ENCODE peak calls at places on chromosomes 3 and 15, in eight cellular contexts. One of them, this sample, is unnamed.

GRCh38 chr3:195758721-195759353 is 38.1 kb downstream of the MUC20 start:
- DNase-seq in naive thymus-derived CD8-positive, alpha-beta T cell: no peak
- DNase-seq in LoVo: no peak
- DNase-seq in stomach: no peak
- DNase-seq in HEK293T: no peak
- DNase-seq in NCI-H1417: no peak
- DNase-seq in heart left ventricle: no peak
- DNase-seq in M059J: no peak
- DNase-seq in this sample: no peak

GRCh38 chr3:66353530-66353929 is 132.7 kb downstream of the SLC25A26 start:
- DNase-seq in naive thymus-derived CD8-positive, alpha-beta T cell: no peak
- DNase-seq in LoVo: no peak
- DNase-seq in stomach: no peak
- DNase-seq in HEK293T: no peak
- DNase-seq in NCI-H1417: no peak
- DNase-seq in heart left ventricle: no peak
- DNase-seq in M059J: no peak
- DNase-seq in this sample: no peak

GRCh38 chr3:159814161-159814560 is 174.5 kb upstream of the IL12A start:
- DNase-seq in naive thymus-derived CD8-positive, alpha-beta T cell: no peak
- DNase-seq in LoVo: peak; percentile 35
- DNase-seq in stomach: no peak
- DNase-seq in HEK293T: no peak
- DNase-seq in NCI-H1417: peak; percentile 93
- DNase-seq in heart left ventricle: no peak
- DNase-seq in M059J: peak; percentile 97
- DNase-seq in this sample: no peak

GRCh38 chr3:43870844-43871626 is 180.3 kb downstream of the ABHD5 start:
- DNase-seq in naive thymus-derived CD8-positive, alpha-beta T cell: no peak
- DNase-seq in LoVo: no peak
- DNase-seq in stomach: no peak
- DNase-seq in HEK293T: no peak
- DNase-seq in NCI-H1417: no peak
- DNase-seq in heart left ventricle: no peak
- DNase-seq in M059J: peak; percentile 29
- DNase-seq in this sample: peak; percentile 13

GRCh38 chr3:181896605-181897004 is 184.9 kb downstream of the SOX2 start:
- DNase-seq in naive thymus-derived CD8-positive, alpha-beta T cell: no peak
- DNase-seq in LoVo: no peak
- DNase-seq in stomach: no peak
- DNase-seq in HEK293T: no peak
- DNase-seq in NCI-H1417: no peak
- DNase-seq in heart left ventricle: no peak
- DNase-seq in M059J: no peak
- DNase-seq in this sample: no peak

GRCh38 chr3:128584412-128585020 is 66.1 kb downstream of the RPN1 start:
- DNase-seq in naive thymus-derived CD8-positive, alpha-beta T cell: no peak
- DNase-seq in LoVo: peak; percentile 61
- DNase-seq in stomach: peak; percentile 71
- DNase-seq in HEK293T: peak; percentile 35
- DNase-seq in NCI-H1417: peak; percentile 94
- DNase-seq in heart left ventricle: peak; percentile 68
- DNase-seq in M059J: peak; percentile 85
- DNase-seq in this sample: no peak

GRCh38 chr15:47027322-47027946 is 689.9 kb upstream of the SEMA6D start:
- DNase-seq in naive thymus-derived CD8-positive, alpha-beta T cell: no peak
- DNase-seq in LoVo: no peak
- DNase-seq in stomach: no peak
- DNase-seq in HEK293T: no peak
- DNase-seq in NCI-H1417: peak; percentile 32
- DNase-seq in heart left ventricle: no peak
- DNase-seq in M059J: peak; percentile 0
- DNase-seq in this sample: no peak

GRCh38 chr3:186280737-186281136 is 81.3 kb downstream of the DGKG start:
- DNase-seq in naive thymus-derived CD8-positive, alpha-beta T cell: no peak
- DNase-seq in LoVo: no peak
- DNase-seq in stomach: no peak
- DNase-seq in HEK293T: no peak
- DNase-seq in NCI-H1417: no peak
- DNase-seq in heart left ventricle: no peak
- DNase-seq in M059J: peak; percentile 20
- DNase-seq in this sample: no peak

GRCh38 chr3:150370982-150371381 is 37.1 kb upstream of the TSC22D2 start:
- DNase-seq in naive thymus-derived CD8-positive, alpha-beta T cell: no peak
- DNase-seq in LoVo: no peak
- DNase-seq in stomach: no peak
- DNase-seq in HEK293T: no peak
- DNase-seq in NCI-H1417: no peak
- DNase-seq in heart left ventricle: no peak
- DNase-seq in M059J: peak; percentile 54
- DNase-seq in this sample: no peak

GRCh38 chr3:67531149-67532101 is 123.0 kb downstream of the SUCLG2 start:
- DNase-seq in naive thymus-derived CD8-positive, alpha-beta T cell: no peak
- DNase-seq in LoVo: no peak
- DNase-seq in stomach: no peak
- DNase-seq in HEK293T: no peak
- DNase-seq in NCI-H1417: no peak
- DNase-seq in heart left ventricle: no peak
- DNase-seq in M059J: peak; percentile 14
- DNase-seq in this sample: no peak

GRCh38 chr3:146640955-146641867 is 36.1 kb upstream of the PLSCR5 start:
- DNase-seq in naive thymus-derived CD8-positive, alpha-beta T cell: peak; percentile 8
- DNase-seq in LoVo: peak; percentile 26
- DNase-seq in stomach: no peak
- DNase-seq in HEK293T: peak; percentile 21
- DNase-seq in NCI-H1417: peak; percentile 79
- DNase-seq in heart left ventricle: no peak
- DNase-seq in M059J: peak; percentile 49
- DNase-seq in this sample: no peak

GRCh38 chr15:42405876-42406482 is 46.7 kb downstream of the CAPN3 start:
- DNase-seq in naive thymus-derived CD8-positive, alpha-beta T cell: no peak
- DNase-seq in LoVo: no peak
- DNase-seq in stomach: no peak
- DNase-seq in HEK293T: no peak
- DNase-seq in NCI-H1417: no peak
- DNase-seq in heart left ventricle: no peak
- DNase-seq in M059J: no peak
- DNase-seq in this sample: no peak

GRCh38 chr3:86988235-86988634 is 2.7 kb downstream of the VGLL3 start:
- DNase-seq in naive thymus-derived CD8-positive, alpha-beta T cell: no peak
- DNase-seq in LoVo: no peak
- DNase-seq in stomach: no peak
- DNase-seq in HEK293T: no peak
- DNase-seq in NCI-H1417: no peak
- DNase-seq in heart left ventricle: no peak
- DNase-seq in M059J: no peak
- DNase-seq in this sample: no peak

GRCh38 chr3:36738701-36739100 is 25.7 kb downstream of the DCLK3 start:
- DNase-seq in naive thymus-derived CD8-positive, alpha-beta T cell: no peak
- DNase-seq in LoVo: no peak
- DNase-seq in stomach: no peak
- DNase-seq in HEK293T: no peak
- DNase-seq in NCI-H1417: no peak
- DNase-seq in heart left ventricle: peak; percentile 89
- DNase-seq in M059J: no peak
- DNase-seq in this sample: no peak

GRCh38 chr3:148911173-148911572 is 46.1 kb downstream of the CPA3 start:
- DNase-seq in naive thymus-derived CD8-positive, alpha-beta T cell: no peak
- DNase-seq in LoVo: no peak
- DNase-seq in stomach: no peak
- DNase-seq in HEK293T: no peak
- DNase-seq in NCI-H1417: no peak
- DNase-seq in heart left ventricle: no peak
- DNase-seq in M059J: peak; percentile 43
- DNase-seq in this sample: no peak

GRCh38 chr3:135040321-135041110 is 245.5 kb downstream of the EPHB1 start:
- DNase-seq in naive thymus-derived CD8-positive, alpha-beta T cell: no peak
- DNase-seq in LoVo: no peak
- DNase-seq in stomach: no peak
- DNase-seq in HEK293T: no peak
- DNase-seq in NCI-H1417: no peak
- DNase-seq in heart left ventricle: no peak
- DNase-seq in M059J: no peak
- DNase-seq in this sample: no peak

GRCh38 chr15:91409430-91409829 is 309.4 kb downstream of the SV2B start:
- DNase-seq in naive thymus-derived CD8-positive, alpha-beta T cell: no peak
- DNase-seq in LoVo: no peak
- DNase-seq in stomach: no peak
- DNase-seq in HEK293T: no peak
- DNase-seq in NCI-H1417: no peak
- DNase-seq in heart left ventricle: no peak
- DNase-seq in M059J: no peak
- DNase-seq in this sample: no peak

GRCh38 chr15:69086427-69087205 is 72.1 kb downstream of the NOX5 start:
- DNase-seq in naive thymus-derived CD8-positive, alpha-beta T cell: no peak
- DNase-seq in LoVo: no peak
- DNase-seq in stomach: no peak
- DNase-seq in HEK293T: no peak
- DNase-seq in NCI-H1417: no peak
- DNase-seq in heart left ventricle: no peak
- DNase-seq in M059J: no peak
- DNase-seq in this sample: no peak

GRCh38 chr3:108123326-108123725 is 32.5 kb upstream of the CD47 start:
- DNase-seq in naive thymus-derived CD8-positive, alpha-beta T cell: no peak
- DNase-seq in LoVo: no peak
- DNase-seq in stomach: no peak
- DNase-seq in HEK293T: no peak
- DNase-seq in NCI-H1417: no peak
- DNase-seq in heart left ventricle: no peak
- DNase-seq in M059J: no peak
- DNase-seq in this sample: no peak

GRCh38 chr15:99603828-99604227 is 38.0 kb downstream of the MEF2A start:
- DNase-seq in naive thymus-derived CD8-positive, alpha-beta T cell: no peak
- DNase-seq in LoVo: no peak
- DNase-seq in stomach: no peak
- DNase-seq in HEK293T: no peak
- DNase-seq in NCI-H1417: no peak
- DNase-seq in heart left ventricle: no peak
- DNase-seq in M059J: no peak
- DNase-seq in this sample: no peak

GRCh38 chr3:155292693-155293092 is 790 bp downstream of the STRIT1 start:
- DNase-seq in naive thymus-derived CD8-positive, alpha-beta T cell: no peak
- DNase-seq in LoVo: no peak
- DNase-seq in stomach: no peak
- DNase-seq in HEK293T: no peak
- DNase-seq in NCI-H1417: no peak
- DNase-seq in heart left ventricle: no peak
- DNase-seq in M059J: no peak
- DNase-seq in this sample: no peak

GRCh38 chr15:91916051-91916450 is 62.5 kb downstream of the SLCO3A1 start:
- DNase-seq in naive thymus-derived CD8-positive, alpha-beta T cell: no peak
- DNase-seq in LoVo: no peak
- DNase-seq in stomach: no peak
- DNase-seq in HEK293T: no peak
- DNase-seq in NCI-H1417: peak; percentile 89
- DNase-seq in heart left ventricle: no peak
- DNase-seq in M059J: no peak
- DNase-seq in this sample: no peak

GRCh38 chr15:44246521-44247268 is 41.8 kb upstream of the GOLM2 start:
- DNase-seq in naive thymus-derived CD8-positive, alpha-beta T cell: no peak
- DNase-seq in LoVo: no peak
- DNase-seq in stomach: no peak
- DNase-seq in HEK293T: no peak
- DNase-seq in NCI-H1417: no peak
- DNase-seq in heart left ventricle: no peak
- DNase-seq in M059J: no peak
- DNase-seq in this sample: no peak

GRCh38 chr3:30689202-30689641 is 82.8 kb downstream of the TGFBR2 start:
- DNase-seq in naive thymus-derived CD8-positive, alpha-beta T cell: no peak
- DNase-seq in LoVo: peak; percentile 83
- DNase-seq in stomach: peak; percentile 64
- DNase-seq in HEK293T: no peak
- DNase-seq in NCI-H1417: peak; percentile 29
- DNase-seq in heart left ventricle: peak; percentile 50
- DNase-seq in M059J: peak; percentile 87
- DNase-seq in this sample: no peak

GRCh38 chr3:51716805-51717204 is 9.9 kb downstream of the GRM2 start:
- DNase-seq in naive thymus-derived CD8-positive, alpha-beta T cell: no peak
- DNase-seq in LoVo: no peak
- DNase-seq in stomach: no peak
- DNase-seq in HEK293T: no peak
- DNase-seq in NCI-H1417: no peak
- DNase-seq in heart left ventricle: no peak
- DNase-seq in M059J: no peak
- DNase-seq in this sample: no peak

GRCh38 chr15:62344806-62345539 is 179.9 kb upstream of the C2CD4B start:
- DNase-seq in naive thymus-derived CD8-positive, alpha-beta T cell: peak; percentile 30
- DNase-seq in LoVo: peak; percentile 81
- DNase-seq in stomach: peak; percentile 75
- DNase-seq in HEK293T: peak; percentile 62
- DNase-seq in NCI-H1417: peak; percentile 59
- DNase-seq in heart left ventricle: peak; percentile 36
- DNase-seq in M059J: peak; percentile 36
- DNase-seq in this sample: no peak

GRCh38 chr3:10725067-10725466 is 91.0 kb upstream of the SLC6A11 start:
- DNase-seq in naive thymus-derived CD8-positive, alpha-beta T cell: no peak
- DNase-seq in LoVo: no peak
- DNase-seq in stomach: no peak
- DNase-seq in HEK293T: no peak
- DNase-seq in NCI-H1417: no peak
- DNase-seq in heart left ventricle: no peak
- DNase-seq in M059J: no peak
- DNase-seq in this sample: no peak

GRCh38 chr3:55165278-55165677 is 237.4 kb upstream of the LRTM1 start:
- DNase-seq in naive thymus-derived CD8-positive, alpha-beta T cell: no peak
- DNase-seq in LoVo: no peak
- DNase-seq in stomach: no peak
- DNase-seq in HEK293T: no peak
- DNase-seq in NCI-H1417: no peak
- DNase-seq in heart left ventricle: no peak
- DNase-seq in M059J: peak; percentile 83
- DNase-seq in this sample: no peak

GRCh38 chr15:92438471-92438870 is 44.8 kb downstream of the ST8SIA2 start:
- DNase-seq in naive thymus-derived CD8-positive, alpha-beta T cell: no peak
- DNase-seq in LoVo: no peak
- DNase-seq in stomach: no peak
- DNase-seq in HEK293T: no peak
- DNase-seq in NCI-H1417: no peak
- DNase-seq in heart left ventricle: no peak
- DNase-seq in M059J: no peak
- DNase-seq in this sample: no peak

GRCh38 chr15:100250166-100250800 is 91.5 kb downstream of the ADAMTS17 start:
- DNase-seq in naive thymus-derived CD8-positive, alpha-beta T cell: no peak
- DNase-seq in LoVo: no peak
- DNase-seq in stomach: peak; percentile 13
- DNase-seq in HEK293T: no peak
- DNase-seq in NCI-H1417: no peak
- DNase-seq in heart left ventricle: no peak
- DNase-seq in M059J: no peak
- DNase-seq in this sample: peak; percentile 32

GRCh38 chr15:70936326-70936725 is 43.7 kb downstream of the LRRC49 start:
- DNase-seq in naive thymus-derived CD8-positive, alpha-beta T cell: no peak
- DNase-seq in LoVo: no peak
- DNase-seq in stomach: no peak
- DNase-seq in HEK293T: peak; percentile 21
- DNase-seq in NCI-H1417: peak; percentile 90
- DNase-seq in heart left ventricle: no peak
- DNase-seq in M059J: no peak
- DNase-seq in this sample: no peak

This sample was measured in type B pancreatic cell.